ENCODE peak calls at places on chromosome 13, in nine cellular contexts. J is amniotic stem cell; P is activated CD4-positive, alpha-beta T cell treated with anti-CD3 and anti-CD28 coated beads, Interleukin-2, amount 50 U/mL, for 4 hours; R is CD4-positive, CD25-positive, alpha-beta regulatory T cell; A is psoas muscle; W is NCI-H226; N is cardiac muscle cell; I is aorta; X is T-helper 2 cell. L is an unnamed sample.

GRCh38 chr13:39281539-39282150 is 243.4 kb downstream of the NHLRC3 start:
- DNase-seq in P (no peak), I (no peak), X (no peak), A (no peak), N (peak; percentile 69), R (no peak), W (peak; percentile 42), J (no peak), L (no peak)

GRCh38 chr13:45775401-45775963 is 73.4 kb downstream of the CBY2 start:
- DNase-seq in W (no peak), X (no peak), P (no peak), I (no peak), N (no peak), R (no peak), A (no peak), J (no peak), L (no peak)

GRCh38 chr13:24194447-24194846 is 33.9 kb downstream of the SPATA13 start:
- DNase-seq in I (no peak), N (no peak), P (no peak), J (no peak), A (no peak), W (no peak), X (no peak), R (no peak), L (no peak)

GRCh38 chr13:96958286-96958891 is 35.9 kb downstream of the OXGR1 start:
- DNase-seq in X (no peak), R (peak; percentile 15), I (no peak), J (peak; percentile 16), N (peak; percentile 46), W (peak; percentile 20), A (no peak), P (no peak), L (no peak)

GRCh38 chr13:36718146-36718545 is 44.3 kb downstream of the SERTM1 start:
- DNase-seq in P (no peak), A (no peak), I (no peak), W (peak; percentile 13), J (no peak), R (no peak), N (peak; percentile 47), X (no peak), L (no peak)

GRCh38 chr13:44969858-44970484 is 19.3 kb downstream of the NUFIP1 start:
- DNase-seq in W (peak; percentile 28), R (peak; percentile 23), I (no peak), N (peak; percentile 82), J (peak; percentile 12), A (no peak), X (no peak), P (no peak), L (no peak)

GRCh38 chr13:55199132-55199531 is 1941.6 kb upstream of the PRR20A start:
- DNase-seq in R (no peak), X (no peak), J (no peak), W (no peak), P (no peak), A (no peak), I (no peak), N (no peak), L (no peak)

GRCh38 chr13:112957295-112957677 is 11.7 kb upstream of the MCF2L start:
- DNase-seq in R (no peak), X (no peak), A (no peak), I (no peak), N (no peak), W (no peak), P (no peak), J (no peak), L (no peak)

GRCh38 chr13:98626298-98626940 is 49.5 kb upstream of the STK24 start:
- DNase-seq in P (no peak), N (peak; percentile 10), R (no peak), J (no peak), W (no peak), I (no peak), A (no peak), X (no peak), L (no peak)

GRCh38 chr13:29507356-29507755 is 88.1 kb downstream of the SLC7A1 start:
- DNase-seq in W (no peak), R (no peak), P (no peak), N (no peak), J (no peak), A (peak; percentile 41), I (no peak), X (no peak), L (peak; percentile 30)

GRCh38 chr13:57748096-57748495 is 116.6 kb downstream of the PCDH17 start:
- DNase-seq in A (no peak), W (no peak), N (no peak), R (no peak), P (no peak), J (no peak), X (no peak), I (no peak), L (no peak)

GRCh38 chr13:36059366-36059765 is 71.8 kb downstream of the DCLK1 start:
- DNase-seq in W (no peak), R (no peak), X (no peak), N (no peak), P (no peak), A (peak; percentile 52), I (no peak), J (no peak), L (peak; percentile 13)

GRCh38 chr13:78228940-78229339 is 310.3 kb upstream of the EDNRB start:
- DNase-seq in A (no peak), X (no peak), W (peak; percentile 87), R (no peak), P (no peak), N (peak; percentile 46), I (no peak), J (no peak), L (no peak)

L was measured in ovary.